ENCODE peak calls at places on chromosomes 1 and 21, in eight cellular contexts. One of them, this sample, is unnamed.

GRCh38 chr1:167057297-167057688 is 32.9 kb downstream of the GPA33 start:
- DNase-seq in GM19239: peak
- DNase-seq in stimulated activated CD4-positive, alpha-beta T cell treated with anti-CD3 and anti-CD28 coated beads, Interleukin-15, amount 100 ng/mL, for 1 hour: no peak
- DNase-seq in natural killer cell treated with Interleukin-12 subunit alpha and Interleukin-12 subunit beta and Interleukin-15 and Interleukin-18, amount 100 ng/mL, for 72 hours: no peak
- DNase-seq in type B pancreatic cell: no peak
- DNase-seq in left ventricle myocardium inferior: no peak
- DNase-seq in adipocyte: peak
- DNase-seq in NCI-H1048: peak
- DNase-seq in this sample: no peak

GRCh38 chr1:109252893-109253802 is 3.8 kb downstream of the CELSR2 start:
- DNase-seq in adipocyte: no peak
- DNase-seq in stimulated activated CD4-positive, alpha-beta T cell treated with anti-CD3 and anti-CD28 coated beads, Interleukin-15, amount 100 ng/mL, for 1 hour: no peak
- DNase-seq in type B pancreatic cell: no peak
- DNase-seq in NCI-H1048: no peak
- DNase-seq in natural killer cell treated with Interleukin-12 subunit alpha and Interleukin-12 subunit beta and Interleukin-15 and Interleukin-18, amount 100 ng/mL, for 72 hours: no peak
- DNase-seq in GM19239: no peak
- DNase-seq in left ventricle myocardium inferior: no peak
- DNase-seq in this sample: no peak

GRCh38 chr1:100445565-100445964 is 92.4 kb upstream of the GPR88 start:
- DNase-seq in type B pancreatic cell: no peak
- DNase-seq in natural killer cell treated with Interleukin-12 subunit alpha and Interleukin-12 subunit beta and Interleukin-15 and Interleukin-18, amount 100 ng/mL, for 72 hours: no peak
- DNase-seq in GM19239: no peak
- DNase-seq in stimulated activated CD4-positive, alpha-beta T cell treated with anti-CD3 and anti-CD28 coated beads, Interleukin-15, amount 100 ng/mL, for 1 hour: no peak
- DNase-seq in left ventricle myocardium inferior: no peak
- DNase-seq in NCI-H1048: no peak
- DNase-seq in adipocyte: no peak
- DNase-seq in this sample: no peak

GRCh38 chr1:60894121-60894520 is 188.2 kb upstream of the NFIA start:
- DNase-seq in adipocyte: no peak
- DNase-seq in natural killer cell treated with Interleukin-12 subunit alpha and Interleukin-12 subunit beta and Interleukin-15 and Interleukin-18, amount 100 ng/mL, for 72 hours: no peak
- DNase-seq in stimulated activated CD4-positive, alpha-beta T cell treated with anti-CD3 and anti-CD28 coated beads, Interleukin-15, amount 100 ng/mL, for 1 hour: no peak
- DNase-seq in GM19239: no peak
- DNase-seq in left ventricle myocardium inferior: peak
- DNase-seq in type B pancreatic cell: no peak
- DNase-seq in NCI-H1048: no peak
- DNase-seq in this sample: no peak

GRCh38 chr1:159055181-159055621 is 21.4 kb downstream of the AIM2 start:
- DNase-seq in stimulated activated CD4-positive, alpha-beta T cell treated with anti-CD3 and anti-CD28 coated beads, Interleukin-15, amount 100 ng/mL, for 1 hour: no peak
- DNase-seq in GM19239: no peak
- DNase-seq in adipocyte: peak
- DNase-seq in left ventricle myocardium inferior: no peak
- DNase-seq in type B pancreatic cell: no peak
- DNase-seq in NCI-H1048: peak
- DNase-seq in natural killer cell treated with Interleukin-12 subunit alpha and Interleukin-12 subunit beta and Interleukin-15 and Interleukin-18, amount 100 ng/mL, for 72 hours: no peak
- DNase-seq in this sample: no peak

GRCh38 chr1:239169276-239169675 is 217.1 kb upstream of the CHRM3 start:
- DNase-seq in NCI-H1048: no peak
- DNase-seq in adipocyte: no peak
- DNase-seq in natural killer cell treated with Interleukin-12 subunit alpha and Interleukin-12 subunit beta and Interleukin-15 and Interleukin-18, amount 100 ng/mL, for 72 hours: no peak
- DNase-seq in stimulated activated CD4-positive, alpha-beta T cell treated with anti-CD3 and anti-CD28 coated beads, Interleukin-15, amount 100 ng/mL, for 1 hour: no peak
- DNase-seq in left ventricle myocardium inferior: no peak
- DNase-seq in GM19239: no peak
- DNase-seq in type B pancreatic cell: no peak
- DNase-seq in this sample: no peak

GRCh38 chr1:65674522-65674921 is 118.2 kb upstream of the PDE4B start:
- DNase-seq in stimulated activated CD4-positive, alpha-beta T cell treated with anti-CD3 and anti-CD28 coated beads, Interleukin-15, amount 100 ng/mL, for 1 hour: no peak
- DNase-seq in GM19239: no peak
- DNase-seq in left ventricle myocardium inferior: no peak
- DNase-seq in type B pancreatic cell: no peak
- DNase-seq in adipocyte: no peak
- DNase-seq in natural killer cell treated with Interleukin-12 subunit alpha and Interleukin-12 subunit beta and Interleukin-15 and Interleukin-18, amount 100 ng/mL, for 72 hours: no peak
- DNase-seq in NCI-H1048: no peak
- DNase-seq in this sample: no peak

GRCh38 chr1:7387053-7387861 is 383.8 kb upstream of the VAMP3 start:
- DNase-seq in adipocyte: no peak
- DNase-seq in stimulated activated CD4-positive, alpha-beta T cell treated with anti-CD3 and anti-CD28 coated beads, Interleukin-15, amount 100 ng/mL, for 1 hour: no peak
- DNase-seq in type B pancreatic cell: peak
- DNase-seq in natural killer cell treated with Interleukin-12 subunit alpha and Interleukin-12 subunit beta and Interleukin-15 and Interleukin-18, amount 100 ng/mL, for 72 hours: no peak
- DNase-seq in NCI-H1048: no peak
- DNase-seq in GM19239: no peak
- DNase-seq in left ventricle myocardium inferior: peak
- DNase-seq in this sample: peak

GRCh38 chr1:43545686-43546387 is 15.2 kb downstream of the PTPRF start:
- DNase-seq in NCI-H1048: no peak
- DNase-seq in GM19239: no peak
- DNase-seq in adipocyte: no peak
- DNase-seq in type B pancreatic cell: peak
- DNase-seq in natural killer cell treated with Interleukin-12 subunit alpha and Interleukin-12 subunit beta and Interleukin-15 and Interleukin-18, amount 100 ng/mL, for 72 hours: no peak
- DNase-seq in stimulated activated CD4-positive, alpha-beta T cell treated with anti-CD3 and anti-CD28 coated beads, Interleukin-15, amount 100 ng/mL, for 1 hour: no peak
- DNase-seq in left ventricle myocardium inferior: no peak
- DNase-seq in this sample: no peak

GRCh38 chr1:41739061-41739955 is 179.4 kb downstream of the HIVEP3 start:
- DNase-seq in GM19239: no peak
- DNase-seq in left ventricle myocardium inferior: peak
- DNase-seq in natural killer cell treated with Interleukin-12 subunit alpha and Interleukin-12 subunit beta and Interleukin-15 and Interleukin-18, amount 100 ng/mL, for 72 hours: peak
- DNase-seq in type B pancreatic cell: no peak
- DNase-seq in adipocyte: peak
- DNase-seq in stimulated activated CD4-positive, alpha-beta T cell treated with anti-CD3 and anti-CD28 coated beads, Interleukin-15, amount 100 ng/mL, for 1 hour: peak
- DNase-seq in NCI-H1048: no peak
- DNase-seq in this sample: no peak

GRCh38 chr1:10031461-10031860 is 1.3 kb upstream of the UBE4B start:
- DNase-seq in GM19239: no peak
- DNase-seq in adipocyte: peak
- DNase-seq in stimulated activated CD4-positive, alpha-beta T cell treated with anti-CD3 and anti-CD28 coated beads, Interleukin-15, amount 100 ng/mL, for 1 hour: no peak
- DNase-seq in left ventricle myocardium inferior: no peak
- DNase-seq in NCI-H1048: no peak
- DNase-seq in type B pancreatic cell: no peak
- DNase-seq in natural killer cell treated with Interleukin-12 subunit alpha and Interleukin-12 subunit beta and Interleukin-15 and Interleukin-18, amount 100 ng/mL, for 72 hours: no peak
- DNase-seq in this sample: no peak

GRCh38 chr1:86926886-86927285 is 12.5 kb downstream of the HS2ST1 start:
- DNase-seq in natural killer cell treated with Interleukin-12 subunit alpha and Interleukin-12 subunit beta and Interleukin-15 and Interleukin-18, amount 100 ng/mL, for 72 hours: no peak
- DNase-seq in stimulated activated CD4-positive, alpha-beta T cell treated with anti-CD3 and anti-CD28 coated beads, Interleukin-15, amount 100 ng/mL, for 1 hour: no peak
- DNase-seq in left ventricle myocardium inferior: no peak
- DNase-seq in NCI-H1048: no peak
- DNase-seq in GM19239: no peak
- DNase-seq in type B pancreatic cell: no peak
- DNase-seq in adipocyte: peak
- DNase-seq in this sample: no peak

GRCh38 chr1:9376886-9377333 is 84.2 kb downstream of the SPSB1 start:
- DNase-seq in NCI-H1048: no peak
- DNase-seq in adipocyte: no peak
- DNase-seq in type B pancreatic cell: no peak
- DNase-seq in natural killer cell treated with Interleukin-12 subunit alpha and Interleukin-12 subunit beta and Interleukin-15 and Interleukin-18, amount 100 ng/mL, for 72 hours: no peak
- DNase-seq in GM19239: no peak
- DNase-seq in left ventricle myocardium inferior: peak
- DNase-seq in stimulated activated CD4-positive, alpha-beta T cell treated with anti-CD3 and anti-CD28 coated beads, Interleukin-15, amount 100 ng/mL, for 1 hour: no peak
- DNase-seq in this sample: no peak

GRCh38 chr1:86687595-86687994 is 16.8 kb upstream of the SH3GLB1 start:
- DNase-seq in adipocyte: peak
- DNase-seq in left ventricle myocardium inferior: no peak
- DNase-seq in GM19239: no peak
- DNase-seq in type B pancreatic cell: no peak
- DNase-seq in stimulated activated CD4-positive, alpha-beta T cell treated with anti-CD3 and anti-CD28 coated beads, Interleukin-15, amount 100 ng/mL, for 1 hour: no peak
- DNase-seq in NCI-H1048: no peak
- DNase-seq in natural killer cell treated with Interleukin-12 subunit alpha and Interleukin-12 subunit beta and Interleukin-15 and Interleukin-18, amount 100 ng/mL, for 72 hours: no peak
- DNase-seq in this sample: no peak

GRCh38 chr1:22527555-22528296 is 35.6 kb upstream of the EPHA8 start:
- DNase-seq in adipocyte: no peak
- DNase-seq in natural killer cell treated with Interleukin-12 subunit alpha and Interleukin-12 subunit beta and Interleukin-15 and Interleukin-18, amount 100 ng/mL, for 72 hours: no peak
- DNase-seq in left ventricle myocardium inferior: no peak
- DNase-seq in type B pancreatic cell: no peak
- DNase-seq in GM19239: no peak
- DNase-seq in stimulated activated CD4-positive, alpha-beta T cell treated with anti-CD3 and anti-CD28 coated beads, Interleukin-15, amount 100 ng/mL, for 1 hour: no peak
- DNase-seq in NCI-H1048: no peak
- DNase-seq in this sample: no peak

GRCh38 chr1:11245904-11246726 is 16.2 kb downstream of the MTOR start:
- DNase-seq in natural killer cell treated with Interleukin-12 subunit alpha and Interleukin-12 subunit beta and Interleukin-15 and Interleukin-18, amount 100 ng/mL, for 72 hours: no peak
- DNase-seq in GM19239: no peak
- DNase-seq in left ventricle myocardium inferior: no peak
- DNase-seq in adipocyte: no peak
- DNase-seq in type B pancreatic cell: no peak
- DNase-seq in NCI-H1048: no peak
- DNase-seq in stimulated activated CD4-positive, alpha-beta T cell treated with anti-CD3 and anti-CD28 coated beads, Interleukin-15, amount 100 ng/mL, for 1 hour: no peak
- DNase-seq in this sample: no peak

GRCh38 chr1:243471754-243472725 is 216.2 kb downstream of the SDCCAG8 start:
- DNase-seq in stimulated activated CD4-positive, alpha-beta T cell treated with anti-CD3 and anti-CD28 coated beads, Interleukin-15, amount 100 ng/mL, for 1 hour: no peak
- DNase-seq in NCI-H1048: no peak
- DNase-seq in natural killer cell treated with Interleukin-12 subunit alpha and Interleukin-12 subunit beta and Interleukin-15 and Interleukin-18, amount 100 ng/mL, for 72 hours: no peak
- DNase-seq in adipocyte: no peak
- DNase-seq in type B pancreatic cell: no peak
- DNase-seq in GM19239: no peak
- DNase-seq in left ventricle myocardium inferior: no peak
- DNase-seq in this sample: no peak

GRCh38 chr1:240475832-240476231 is 136.1 kb downstream of the GREM2 start:
- DNase-seq in NCI-H1048: no peak
- DNase-seq in adipocyte: no peak
- DNase-seq in left ventricle myocardium inferior: no peak
- DNase-seq in GM19239: no peak
- DNase-seq in type B pancreatic cell: no peak
- DNase-seq in stimulated activated CD4-positive, alpha-beta T cell treated with anti-CD3 and anti-CD28 coated beads, Interleukin-15, amount 100 ng/mL, for 1 hour: no peak
- DNase-seq in natural killer cell treated with Interleukin-12 subunit alpha and Interleukin-12 subunit beta and Interleukin-15 and Interleukin-18, amount 100 ng/mL, for 72 hours: no peak
- DNase-seq in this sample: no peak

GRCh38 chr1:38026592-38027200 is 14.2 kb downstream of the UTP11 start:
- DNase-seq in adipocyte: peak
- DNase-seq in natural killer cell treated with Interleukin-12 subunit alpha and Interleukin-12 subunit beta and Interleukin-15 and Interleukin-18, amount 100 ng/mL, for 72 hours: no peak
- DNase-seq in type B pancreatic cell: peak
- DNase-seq in stimulated activated CD4-positive, alpha-beta T cell treated with anti-CD3 and anti-CD28 coated beads, Interleukin-15, amount 100 ng/mL, for 1 hour: no peak
- DNase-seq in left ventricle myocardium inferior: no peak
- DNase-seq in GM19239: no peak
- DNase-seq in NCI-H1048: peak
- DNase-seq in this sample: no peak

GRCh38 chr1:63679076-63679475 is 85.9 kb downstream of the PGM1 start:
- DNase-seq in NCI-H1048: no peak
- DNase-seq in adipocyte: no peak
- DNase-seq in GM19239: no peak
- DNase-seq in natural killer cell treated with Interleukin-12 subunit alpha and Interleukin-12 subunit beta and Interleukin-15 and Interleukin-18, amount 100 ng/mL, for 72 hours: no peak
- DNase-seq in type B pancreatic cell: no peak
- DNase-seq in stimulated activated CD4-positive, alpha-beta T cell treated with anti-CD3 and anti-CD28 coated beads, Interleukin-15, amount 100 ng/mL, for 1 hour: no peak
- DNase-seq in left ventricle myocardium inferior: no peak
- DNase-seq in this sample: no peak

GRCh38 chr21:15191342-15191741 is 126.5 kb upstream of the NRIP1 start:
- DNase-seq in stimulated activated CD4-positive, alpha-beta T cell treated with anti-CD3 and anti-CD28 coated beads, Interleukin-15, amount 100 ng/mL, for 1 hour: no peak
- DNase-seq in adipocyte: no peak
- DNase-seq in NCI-H1048: no peak
- DNase-seq in GM19239: no peak
- DNase-seq in left ventricle myocardium inferior: no peak
- DNase-seq in natural killer cell treated with Interleukin-12 subunit alpha and Interleukin-12 subunit beta and Interleukin-15 and Interleukin-18, amount 100 ng/mL, for 72 hours: no peak
- DNase-seq in type B pancreatic cell: no peak
- DNase-seq in this sample: no peak

GRCh38 chr21:45323487-45324380 is 36.0 kb upstream of the POFUT2 start:
- DNase-seq in GM19239: no peak
- DNase-seq in NCI-H1048: no peak
- DNase-seq in type B pancreatic cell: no peak
- DNase-seq in left ventricle myocardium inferior: peak
- DNase-seq in stimulated activated CD4-positive, alpha-beta T cell treated with anti-CD3 and anti-CD28 coated beads, Interleukin-15, amount 100 ng/mL, for 1 hour: no peak
- DNase-seq in adipocyte: no peak
- DNase-seq in natural killer cell treated with Interleukin-12 subunit alpha and Interleukin-12 subunit beta and Interleukin-15 and Interleukin-18, amount 100 ng/mL, for 72 hours: no peak
- DNase-seq in this sample: no peak

GRCh38 chr1:216723274-216723780 is at the start of gene ESRRG:
- DNase-seq in NCI-H1048: no peak
- DNase-seq in natural killer cell treated with Interleukin-12 subunit alpha and Interleukin-12 subunit beta and Interleukin-15 and Interleukin-18, amount 100 ng/mL, for 72 hours: no peak
- DNase-seq in stimulated activated CD4-positive, alpha-beta T cell treated with anti-CD3 and anti-CD28 coated beads, Interleukin-15, amount 100 ng/mL, for 1 hour: no peak
- DNase-seq in GM19239: no peak
- DNase-seq in adipocyte: peak
- DNase-seq in type B pancreatic cell: peak
- DNase-seq in left ventricle myocardium inferior: peak
- DNase-seq in this sample: no peak

GRCh38 chr1:183777359-183777758 is 27.6 kb upstream of the RGL1 start:
- DNase-seq in GM19239: no peak
- DNase-seq in adipocyte: peak
- DNase-seq in type B pancreatic cell: no peak
- DNase-seq in natural killer cell treated with Interleukin-12 subunit alpha and Interleukin-12 subunit beta and Interleukin-15 and Interleukin-18, amount 100 ng/mL, for 72 hours: no peak
- DNase-seq in NCI-H1048: no peak
- DNase-seq in stimulated activated CD4-positive, alpha-beta T cell treated with anti-CD3 and anti-CD28 coated beads, Interleukin-15, amount 100 ng/mL, for 1 hour: no peak
- DNase-seq in left ventricle myocardium inferior: no peak
- DNase-seq in this sample: no peak

GRCh38 chr1:223748773-223749733 is 36.7 kb downstream of the CAPN2 start:
- DNase-seq in type B pancreatic cell: peak
- DNase-seq in stimulated activated CD4-positive, alpha-beta T cell treated with anti-CD3 and anti-CD28 coated beads, Interleukin-15, amount 100 ng/mL, for 1 hour: peak
- DNase-seq in GM19239: peak
- DNase-seq in left ventricle myocardium inferior: peak
- DNase-seq in natural killer cell treated with Interleukin-12 subunit alpha and Interleukin-12 subunit beta and Interleukin-15 and Interleukin-18, amount 100 ng/mL, for 72 hours: no peak
- DNase-seq in NCI-H1048: peak
- DNase-seq in adipocyte: peak
- DNase-seq in this sample: no peak

GRCh38 chr1:41387667-41388091 is 26.4 kb downstream of the FOXO6 start:
- DNase-seq in stimulated activated CD4-positive, alpha-beta T cell treated with anti-CD3 and anti-CD28 coated beads, Interleukin-15, amount 100 ng/mL, for 1 hour: no peak
- DNase-seq in adipocyte: peak
- DNase-seq in GM19239: no peak
- DNase-seq in type B pancreatic cell: no peak
- DNase-seq in left ventricle myocardium inferior: peak
- DNase-seq in NCI-H1048: no peak
- DNase-seq in natural killer cell treated with Interleukin-12 subunit alpha and Interleukin-12 subunit beta and Interleukin-15 and Interleukin-18, amount 100 ng/mL, for 72 hours: no peak
- DNase-seq in this sample: no peak

GRCh38 chr1:23521588-23521987 is 9.4 kb downstream of the E2F2 start:
- DNase-seq in stimulated activated CD4-positive, alpha-beta T cell treated with anti-CD3 and anti-CD28 coated beads, Interleukin-15, amount 100 ng/mL, for 1 hour: no peak
- DNase-seq in GM19239: no peak
- DNase-seq in type B pancreatic cell: no peak
- DNase-seq in left ventricle myocardium inferior: no peak
- DNase-seq in adipocyte: no peak
- DNase-seq in NCI-H1048: no peak
- DNase-seq in natural killer cell treated with Interleukin-12 subunit alpha and Interleukin-12 subunit beta and Interleukin-15 and Interleukin-18, amount 100 ng/mL, for 72 hours: no peak
- DNase-seq in this sample: no peak

GRCh38 chr1:9105336-9105867 is 23.5 kb downstream of the GPR157 start:
- DNase-seq in NCI-H1048: no peak
- DNase-seq in left ventricle myocardium inferior: no peak
- DNase-seq in adipocyte: no peak
- DNase-seq in stimulated activated CD4-positive, alpha-beta T cell treated with anti-CD3 and anti-CD28 coated beads, Interleukin-15, amount 100 ng/mL, for 1 hour: no peak
- DNase-seq in type B pancreatic cell: no peak
- DNase-seq in natural killer cell treated with Interleukin-12 subunit alpha and Interleukin-12 subunit beta and Interleukin-15 and Interleukin-18, amount 100 ng/mL, for 72 hours: no peak
- DNase-seq in GM19239: no peak
- DNase-seq in this sample: no peak

GRCh38 chr21:43686811-43687565 is 27.6 kb downstream of the RRP1B start:
- DNase-seq in NCI-H1048: no peak
- DNase-seq in adipocyte: no peak
- DNase-seq in left ventricle myocardium inferior: no peak
- DNase-seq in stimulated activated CD4-positive, alpha-beta T cell treated with anti-CD3 and anti-CD28 coated beads, Interleukin-15, amount 100 ng/mL, for 1 hour: no peak
- DNase-seq in type B pancreatic cell: no peak
- DNase-seq in GM19239: no peak
- DNase-seq in natural killer cell treated with Interleukin-12 subunit alpha and Interleukin-12 subunit beta and Interleukin-15 and Interleukin-18, amount 100 ng/mL, for 72 hours: no peak
- DNase-seq in this sample: no peak

GRCh38 chr1:162301696-162302095 is 75.0 kb downstream of the SPATA46 start:
- DNase-seq in GM19239: no peak
- DNase-seq in type B pancreatic cell: no peak
- DNase-seq in NCI-H1048: no peak
- DNase-seq in adipocyte: no peak
- DNase-seq in natural killer cell treated with Interleukin-12 subunit alpha and Interleukin-12 subunit beta and Interleukin-15 and Interleukin-18, amount 100 ng/mL, for 72 hours: no peak
- DNase-seq in left ventricle myocardium inferior: no peak
- DNase-seq in stimulated activated CD4-positive, alpha-beta T cell treated with anti-CD3 and anti-CD28 coated beads, Interleukin-15, amount 100 ng/mL, for 1 hour: no peak
- DNase-seq in this sample: no peak

GRCh38 chr1:96845464-96845863 is 123.9 kb downstream of the PTBP2 start:
- DNase-seq in NCI-H1048: no peak
- DNase-seq in stimulated activated CD4-positive, alpha-beta T cell treated with anti-CD3 and anti-CD28 coated beads, Interleukin-15, amount 100 ng/mL, for 1 hour: no peak
- DNase-seq in adipocyte: no peak
- DNase-seq in type B pancreatic cell: no peak
- DNase-seq in left ventricle myocardium inferior: no peak
- DNase-seq in GM19239: peak
- DNase-seq in natural killer cell treated with Interleukin-12 subunit alpha and Interleukin-12 subunit beta and Interleukin-15 and Interleukin-18, amount 100 ng/mL, for 72 hours: no peak
- DNase-seq in this sample: no peak

GRCh38 chr1:3016641-3017439 is 4.4 kb upstream of the ACTRT2 start:
- DNase-seq in natural killer cell treated with Interleukin-12 subunit alpha and Interleukin-12 subunit beta and Interleukin-15 and Interleukin-18, amount 100 ng/mL, for 72 hours: no peak
- DNase-seq in NCI-H1048: no peak
- DNase-seq in left ventricle myocardium inferior: peak
- DNase-seq in adipocyte: no peak
- DNase-seq in GM19239: no peak
- DNase-seq in stimulated activated CD4-positive, alpha-beta T cell treated with anti-CD3 and anti-CD28 coated beads, Interleukin-15, amount 100 ng/mL, for 1 hour: no peak
- DNase-seq in type B pancreatic cell: no peak
- DNase-seq in this sample: no peak

GRCh38 chr1:22507582-22507981 is 55.7 kb upstream of the EPHA8 start:
- DNase-seq in type B pancreatic cell: no peak
- DNase-seq in natural killer cell treated with Interleukin-12 subunit alpha and Interleukin-12 subunit beta and Interleukin-15 and Interleukin-18, amount 100 ng/mL, for 72 hours: no peak
- DNase-seq in adipocyte: no peak
- DNase-seq in left ventricle myocardium inferior: no peak
- DNase-seq in GM19239: no peak
- DNase-seq in NCI-H1048: no peak
- DNase-seq in stimulated activated CD4-positive, alpha-beta T cell treated with anti-CD3 and anti-CD28 coated beads, Interleukin-15, amount 100 ng/mL, for 1 hour: no peak
- DNase-seq in this sample: no peak

GRCh38 chr1:197921235-197922069 is 4.3 kb downstream of the LHX9 start:
- DNase-seq in GM19239: no peak
- DNase-seq in adipocyte: no peak
- DNase-seq in left ventricle myocardium inferior: no peak
- DNase-seq in NCI-H1048: no peak
- DNase-seq in stimulated activated CD4-positive, alpha-beta T cell treated with anti-CD3 and anti-CD28 coated beads, Interleukin-15, amount 100 ng/mL, for 1 hour: no peak
- DNase-seq in type B pancreatic cell: no peak
- DNase-seq in natural killer cell treated with Interleukin-12 subunit alpha and Interleukin-12 subunit beta and Interleukin-15 and Interleukin-18, amount 100 ng/mL, for 72 hours: no peak
- DNase-seq in this sample: no peak

This sample was measured in vagina.